ENCODE peak calls at places on chromosomes 16 and 17, in eight cellular contexts. X is A549, G is lower lobe of right lung, W is MCF 10A, O is neural progenitor cell, S is omental fat pad, M is HFFc6, U is brain microvascular endothelial cell. J is an unnamed sample.
A peak's percentile ranks its signal among the peaks of the same experiment; 100 is the strongest.

GRCh38 chr17:35016369-35016768 is 36.1 kb downstream of the LIG3 start:
- DNase-seq in X (no peak), G (no peak), W (no peak), O (no peak), S (no peak), M (no peak), U (no peak), J (no peak)

GRCh38 chr17:1978396-1978962 is 46.7 kb downstream of the RTN4RL1 start:
- DNase-seq in X (no peak), G (no peak), W (no peak), O (no peak), S (no peak), M (no peak), U (no peak), J (no peak)

GRCh38 chr16:30786115-30786935 is 680 bp downstream of the ZNF629 start:
- DNase-seq in X (peak; percentile 68), G (peak; percentile 64), W (peak; percentile 64), O (peak; percentile 71), S (no peak), M (peak; percentile 79), U (peak; percentile 77), J (peak; percentile 61)

GRCh38 chr17:43827596-43827995 is 5.3 kb downstream of the MPP3 start:
- DNase-seq in X (no peak), G (no peak), W (no peak), O (no peak), S (no peak), M (no peak), U (no peak), J (no peak)

GRCh38 chr17:44911133-44912001 is 3.9 kb downstream of the GFAP start:
- DNase-seq in X (peak; percentile 95), G (peak; percentile 75), W (peak; percentile 36), O (peak; percentile 84), S (no peak), M (peak; percentile 44), U (peak; percentile 35), J (peak; percentile 71)

GRCh38 chr16:3101018-3101840 is 2.1 kb upstream of the ZSCAN10 start:
- DNase-seq in X (peak; percentile 59), G (no peak), W (peak; percentile 53), O (peak; percentile 79), S (no peak), M (peak; percentile 9), U (no peak), J (peak; percentile 70)

GRCh38 chr17:52378860-52379259 is 220.3 kb upstream of the CA10 start:
- DNase-seq in X (no peak), G (no peak), W (no peak), O (no peak), S (no peak), M (no peak), U (no peak), J (no peak)

GRCh38 chr16:30010817-30011504 is at the start of gene DOC2A:
- DNase-seq in X (no peak), G (no peak), W (no peak), O (peak; percentile 78), S (no peak), M (no peak), U (no peak), J (peak; percentile 68)

GRCh38 chr17:73798111-73798748 is 154.0 kb upstream of the SDK2 start:
- DNase-seq in X (peak; percentile 98), G (no peak), W (peak; percentile 99), O (no peak), S (no peak), M (peak; percentile 26), U (peak; percentile 82), J (no peak)

GRCh38 chr17:29866746-29867404 is 63.2 kb downstream of the SSH2 start:
- DNase-seq in X (no peak), G (no peak), W (no peak), O (no peak), S (no peak), M (no peak), U (no peak), J (no peak)

GRCh38 chr17:35082073-35082657 is 18.7 kb upstream of the RFFL start:
- DNase-seq in X (no peak), G (no peak), W (peak; percentile 93), O (no peak), S (no peak), M (peak; percentile 84), U (peak; percentile 43), J (peak; percentile 19)

GRCh38 chr17:72151565-72152391 is 31.0 kb downstream of the SOX9 start:
- DNase-seq in X (peak; percentile 99), G (no peak), W (peak; percentile 81), O (peak; percentile 58), S (no peak), M (no peak), U (peak; percentile 80), J (no peak)

GRCh38 chr17:28474035-28474640 is 694 bp downstream of the SLC13A2 start:
- DNase-seq in X (no peak), G (no peak), W (no peak), O (no peak), S (no peak), M (no peak), U (no peak), J (no peak)

GRCh38 chr16:50674831-50675230 is 6.3 kb downstream of the SNX20 start:
- DNase-seq in X (no peak), G (peak; percentile 32), W (no peak), O (no peak), S (no peak), M (no peak), U (no peak), J (no peak)

GRCh38 chr17:50532452-50533024 is at the start of gene EPN3:
- DNase-seq in X (no peak), G (peak; percentile 75), W (no peak), O (peak; percentile 44), S (no peak), M (no peak), U (no peak), J (no peak)

GRCh38 chr17:38885728-38886642 is 16.1 kb downstream of the LASP1 start:
- DNase-seq in X (no peak), G (no peak), W (no peak), O (peak; percentile 90), S (no peak), M (peak; percentile 38), U (peak; percentile 45), J (no peak)

GRCh38 chr16:58116529-58116928 is 12.7 kb downstream of the CFAP20 start:
- DNase-seq in X (no peak), G (no peak), W (no peak), O (no peak), S (no peak), M (no peak), U (no peak), J (no peak)

GRCh38 chr16:2058901-2059300 is 11.1 kb downstream of the TSC2 start:
- DNase-seq in X (no peak), G (no peak), W (no peak), O (peak; percentile 57), S (no peak), M (no peak), U (no peak), J (no peak)

GRCh38 chr16:3007957-3008748 is 4.6 kb upstream of the CLDN9 start:
- DNase-seq in X (no peak), G (peak; percentile 75), W (no peak), O (peak; percentile 59), S (no peak), M (no peak), U (no peak), J (no peak)

GRCh38 chr16:60123387-60124023 is 1389.4 kb upstream of the GOT2 start:
- DNase-seq in X (no peak), G (no peak), W (no peak), O (no peak), S (no peak), M (no peak), U (no peak), J (no peak)

GRCh38 chr17:78357687-78358537 is 2.0 kb downstream of the SOCS3 start:
- DNase-seq in X (no peak), G (peak; percentile 17), W (no peak), O (peak; percentile 47), S (no peak), M (no peak), U (no peak), J (no peak)

GRCh38 chr16:52184336-52184735 is 362.6 kb downstream of the TOX3 start:
- DNase-seq in X (no peak), G (no peak), W (no peak), O (no peak), S (no peak), M (no peak), U (no peak), J (no peak)
- TF ChIP-seq CTCF in X (no peak), G (no peak), W (no peak), O (no peak), S (no peak), M (no peak), U (no peak), J (no peak)

GRCh38 chr17:63950940-63951907 is 19.1 kb upstream of the CD79B start:
- DNase-seq in X (peak; percentile 74), G (no peak), W (peak; percentile 60), O (no peak), S (no peak), M (no peak), U (no peak), J (peak; percentile 70)
- TF ChIP-seq CTCF in X (peak; percentile 62), G (peak; percentile 27), W (peak; percentile 41), O (peak; percentile 41), S (no peak), M (peak; percentile 62), U (peak; percentile 50), J (peak; percentile 53)

GRCh38 chr16:52912565-52913173 is 140.0 kb downstream of the CHD9NB start:
- DNase-seq in X (peak; percentile 55), G (peak; percentile 67), W (peak; percentile 78), O (peak; percentile 80), S (no peak), M (peak; percentile 16), U (peak; percentile 64), J (peak; percentile 50)
- TF ChIP-seq CTCF in X (peak; percentile 77), G (peak; percentile 77), W (peak; percentile 82), O (peak; percentile 93), S (no peak), M (peak; percentile 83), U (peak; percentile 89), J (peak; percentile 78)

GRCh38 chr17:56148333-56148732 is 4.9 kb upstream of the ANKFN1 start:
- DNase-seq in X (no peak), G (no peak), W (no peak), O (no peak), S (no peak), M (no peak), U (no peak), J (no peak)

GRCh38 chr17:56146005-56146404 is 7.3 kb upstream of the ANKFN1 start:
- DNase-seq in X (no peak), G (no peak), W (no peak), O (no peak), S (no peak), M (no peak), U (no peak), J (no peak)

GRCh38 chr17:56153215-56153614 is at the start of gene ANKFN1:
- DNase-seq in X (no peak), G (no peak), W (no peak), O (peak; percentile 36), S (no peak), M (no peak), U (no peak), J (no peak)

GRCh38 chr17:56149266-56150036 is 3.8 kb upstream of the ANKFN1 start:
- DNase-seq in X (no peak), G (no peak), W (no peak), O (no peak), S (no peak), M (no peak), U (no peak), J (no peak)

DNA sequence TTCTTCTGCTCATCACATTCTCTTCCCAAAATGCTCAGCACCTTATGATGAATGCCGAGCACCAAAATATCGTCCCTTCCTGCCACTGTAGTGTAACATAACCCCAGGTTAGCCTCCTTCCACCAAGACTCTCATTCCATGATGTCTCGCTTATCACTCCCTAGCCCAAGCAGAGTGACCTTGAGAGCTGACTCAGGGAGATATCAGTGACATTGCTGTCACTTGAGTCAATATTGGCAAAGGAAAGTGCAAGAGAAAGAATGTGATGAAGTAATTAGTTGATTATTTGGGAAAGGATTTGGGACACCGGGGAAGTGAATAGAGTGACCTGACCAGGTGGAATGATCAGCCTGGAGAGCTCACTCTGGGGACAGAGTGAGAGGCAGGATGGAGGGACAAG is 2.6 kb upstream of the ANKFN1 start:
- DNase-seq in X (no peak), G (no peak), W (no peak), O (no peak), S (no peak), M (no peak), U (no peak), J (no peak)
- TF ChIP-seq CTCF in X (no peak), G (no peak), W (no peak), O (no peak), S (no peak), M (no peak), U (no peak), J (no peak)